ENCODE peak calls at places on chromosomes 16 and 17, in eight cellular contexts. Y is ovary, P is progenitor cell of endocrine pancreas, C is RWPE2, R is fibroblast of mammary gland, T is HFFc6, H is upper lobe of left lung, S is heart right ventricle. J is an unnamed sample.

GRCh38 chr16:84841787-84842300 is 22.1 kb downstream of the CRISPLD2 start:
- DNase-seq in Y (no peak), P (peak), C (no peak), R (no peak), T (no peak), H (peak), S (no peak), J (no peak)

GRCh38 chr16:85879975-85880831 is 18.8 kb upstream of the IRF8 start:
- DNase-seq in Y (no peak), P (no peak), C (no peak), R (no peak), T (no peak), H (no peak), S (no peak), J (peak)

GRCh38 chr16:7392206-7392605 is 59.6 kb downstream of the RBFOX1 start:
- DNase-seq in Y (no peak), P (no peak), C (no peak), R (no peak), T (no peak), H (no peak), S (no peak), J (no peak)

GRCh38 chr17:72719582-72720493 is 372.6 kb downstream of the SLC39A11 start:
- DNase-seq in Y (no peak), P (no peak), C (no peak), R (no peak), T (no peak), H (peak), S (no peak), J (no peak)

GRCh38 chr17:57810740-57811632 is 38.9 kb downstream of the MRPS23 start:
- DNase-seq in Y (peak), P (no peak), C (no peak), R (peak), T (no peak), H (no peak), S (peak), J (no peak)

GRCh38 chr16:54454616-54455015 is 168.0 kb upstream of the IRX3 start:
- DNase-seq in Y (no peak), P (no peak), C (no peak), R (no peak), T (no peak), H (no peak), S (no peak), J (no peak)

GRCh38 chr17:35557353-35557752 is 3.3 kb downstream of the SLFN14 start:
- DNase-seq in Y (no peak), P (no peak), C (no peak), R (no peak), T (no peak), H (no peak), S (no peak), J (no peak)

GRCh38 chr17:65542595-65542994 is 18.9 kb downstream of the AXIN2 start:
- DNase-seq in Y (no peak), P (no peak), C (no peak), R (no peak), T (no peak), H (no peak), S (no peak), J (no peak)

GRCh38 chr17:75238684-75239191 is 22.7 kb downstream of the GGA3 start:
- DNase-seq in Y (peak), P (peak), C (no peak), R (peak), T (peak), H (peak), S (peak), J (peak)

GRCh38 chr16:61726125-61726524 is 310.1 kb downstream of the CDH8 start:
- DNase-seq in Y (no peak), P (no peak), C (no peak), R (no peak), T (no peak), H (no peak), S (no peak), J (no peak)

GRCh38 chr17:12693640-12694039 is 27.9 kb downstream of the MYOCD start:
- DNase-seq in Y (no peak), P (no peak), C (no peak), R (peak), T (peak), H (no peak), S (no peak), J (no peak)

GRCh38 chr16:720507-720989 is 398 bp upstream of the ANTKMT start:
- DNase-seq in Y (no peak), P (no peak), C (no peak), R (peak), T (peak), H (no peak), S (peak), J (peak)

GRCh38 chr16:1300664-1301476 is 8.6 kb upstream of the UBE2I start:
- DNase-seq in Y (peak), P (peak), C (no peak), R (peak), T (peak), H (peak), S (peak), J (peak)

GRCh38 chr16:64321066-64321465 is 800.8 kb downstream of the CDH11 start:
- DNase-seq in Y (no peak), P (no peak), C (no peak), R (no peak), T (no peak), H (no peak), S (no peak), J (no peak)

GRCh38 chr17:82956146-82956725 is 116.4 kb upstream of the ZNF750 start:
- DNase-seq in Y (peak), P (no peak), C (no peak), R (no peak), T (no peak), H (peak), S (no peak), J (no peak)

GRCh38 chr17:63838586-63839184 is 3.8 kb downstream of the SMARCD2 start:
- DNase-seq in Y (peak), P (no peak), C (peak), R (peak), T (peak), H (peak), S (peak), J (no peak)

GRCh38 chr17:78459696-78460095 is 81.2 kb downstream of the PGS1 start:
- DNase-seq in Y (no peak), P (no peak), C (no peak), R (no peak), T (no peak), H (no peak), S (no peak), J (no peak)

GRCh38 chr16:29745853-29746345 is at the start of gene C16orf54:
- DNase-seq in Y (peak), P (no peak), C (no peak), R (no peak), T (no peak), H (peak), S (peak), J (peak)

GRCh38 chr16:49969356-49970030 is 55.5 kb upstream of the CNEP1R1 start:
- DNase-seq in Y (no peak), P (no peak), C (no peak), R (no peak), T (no peak), H (no peak), S (no peak), J (no peak)

GRCh38 chr17:30336369-30337171 is 2.7 kb upstream of the TMIGD1 start:
- DNase-seq in Y (no peak), P (no peak), C (no peak), R (peak), T (peak), H (peak), S (peak), J (peak)

GRCh38 chr17:71173963-71174362 is 946.9 kb upstream of the SOX9 start:
- DNase-seq in Y (no peak), P (no peak), C (no peak), R (no peak), T (no peak), H (no peak), S (no peak), J (no peak)

GRCh38 chr16:30382398-30383015 is at the start of gene SEPTIN1:
- DNase-seq in Y (no peak), P (no peak), C (no peak), R (no peak), T (no peak), H (no peak), S (no peak), J (peak)

GRCh38 chr17:17305282-17305801 is 2.2 kb downstream of the NT5M start:
- DNase-seq in Y (no peak), P (no peak), C (no peak), R (no peak), T (no peak), H (peak), S (no peak), J (peak)

GRCh38 chr16:21603920-21604319 is 4.5 kb downstream of the METTL9 start:
- DNase-seq in Y (no peak), P (no peak), C (no peak), R (peak), T (no peak), H (no peak), S (no peak), J (no peak)

GRCh38 chr16:81292936-81293335 is 21.8 kb upstream of the GAN start:
- DNase-seq in Y (no peak), P (no peak), C (no peak), R (no peak), T (no peak), H (no peak), S (no peak), J (no peak)

GRCh38 chr16:1105888-1106620 is 10.0 kb upstream of the C1QTNF8 start:
- DNase-seq in Y (peak), P (peak), C (no peak), R (peak), T (peak), H (peak), S (peak), J (peak)

GRCh38 chr16:48542020-48542473 is 67.9 kb downstream of the N4BP1 start:
- DNase-seq in Y (peak), P (no peak), C (no peak), R (peak), T (peak), H (peak), S (peak), J (peak)

GRCh38 chr17:7177954-7178477 is 1.2 kb downstream of the ASGR1 start:
- DNase-seq in Y (no peak), P (peak), C (no peak), R (peak), T (no peak), H (peak), S (peak), J (no peak)

GRCh38 chr17:27567563-27567859 is 63.5 kb upstream of the LGALS9 start:
- DNase-seq in Y (no peak), P (no peak), C (no peak), R (no peak), T (no peak), H (no peak), S (no peak), J (no peak)

GRCh38 chr17:44438634-44439033 is 49.2 kb upstream of the ITGA2B start:
- DNase-seq in Y (no peak), P (no peak), C (no peak), R (peak), T (no peak), H (peak), S (peak), J (peak)

GRCh38 chr17:51046527-51047384 is 73.9 kb downstream of the SPAG9 start:
- DNase-seq in Y (peak), P (peak), C (no peak), R (peak), T (peak), H (peak), S (peak), J (no peak)

GRCh38 chr16:87017388-87018012 is 299.7 kb downstream of the C16orf95 start:
- DNase-seq in Y (no peak), P (no peak), C (no peak), R (peak), T (peak), H (no peak), S (no peak), J (no peak)

GRCh38 chr17:35084987-35085386 is 21.5 kb upstream of the RFFL start:
- DNase-seq in Y (no peak), P (no peak), C (no peak), R (peak), T (peak), H (no peak), S (no peak), J (no peak)

GRCh38 chr17:40648326-40648968 is 829 bp upstream of the SMARCE1 start:
- DNase-seq in Y (no peak), P (no peak), C (no peak), R (peak), T (peak), H (no peak), S (no peak), J (peak)

GRCh38 chr17:48542956-48543853 is 1.7 kb downstream of the HOXB2 start:
- DNase-seq in Y (no peak), P (peak), C (no peak), R (no peak), T (no peak), H (no peak), S (peak), J (peak)

DNA sequence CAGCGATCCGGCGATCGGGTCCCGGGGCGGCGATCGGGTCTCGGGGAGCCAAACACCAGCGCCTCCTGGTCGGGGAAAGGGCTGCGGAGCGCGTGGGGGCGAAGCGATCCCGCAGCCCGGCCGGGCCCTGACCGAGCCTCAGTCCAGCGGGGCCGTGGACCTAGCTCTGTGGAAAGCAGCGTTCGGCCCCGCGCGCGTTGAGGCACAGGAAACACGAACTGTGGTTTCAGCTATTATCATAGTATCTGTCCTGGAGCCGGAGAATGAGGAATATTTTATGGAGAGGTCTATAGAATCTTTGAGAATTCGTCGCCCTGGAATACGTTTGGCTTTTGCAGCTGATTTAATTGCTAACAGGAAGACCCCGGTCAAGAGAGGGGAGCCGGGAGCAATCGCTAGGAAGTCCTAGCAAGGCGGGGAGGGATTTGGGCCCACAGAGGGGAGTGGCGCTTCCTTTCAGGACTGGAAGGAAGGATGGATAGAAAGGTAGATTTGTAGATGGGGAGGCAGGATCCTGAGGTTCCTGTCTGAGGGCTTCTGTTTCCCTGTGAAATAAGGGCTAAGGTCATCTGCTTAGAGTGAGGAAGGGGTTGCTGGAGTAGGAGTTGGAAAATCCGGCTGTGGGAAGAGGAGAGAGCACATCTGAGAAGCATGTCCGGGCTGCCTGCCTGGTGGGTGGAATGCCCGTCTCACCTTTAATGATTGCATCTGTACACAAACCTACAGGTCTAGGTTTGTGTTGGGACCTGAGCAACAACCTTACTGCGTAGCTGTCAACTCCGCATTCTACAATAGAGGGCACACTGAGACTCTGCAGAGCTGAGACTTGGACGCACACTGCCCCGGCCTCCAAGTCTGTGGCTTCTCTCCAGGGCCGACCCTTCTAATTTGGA is 770 bp downstream of the CCNF start:
- DNase-seq in Y (no peak), P (no peak), C (no peak), R (no peak), T (no peak), H (no peak), S (no peak), J (peak)
- TF ChIP-seq CTCF in Y (no peak), P (peak), C (peak), R (peak), T (no peak), H (no peak), S (no peak), J (peak)

GRCh38 chr16:16166085-16166484 is 57.2 kb downstream of the ABCC6 start:
- DNase-seq in Y (no peak), P (no peak), C (no peak), R (no peak), T (no peak), H (no peak), S (no peak), J (no peak)

GRCh38 chr16:16166952-16167351 is 56.3 kb downstream of the ABCC6 start:
- DNase-seq in Y (no peak), P (no peak), C (no peak), R (no peak), T (no peak), H (no peak), S (no peak), J (no peak)

GRCh38 chr16:16171332-16171919 is 51.9 kb downstream of the ABCC6 start:
- DNase-seq in Y (no peak), P (no peak), C (no peak), R (no peak), T (no peak), H (no peak), S (no peak), J (no peak)

GRCh38 chr16:16169615-16170014 is 53.7 kb downstream of the ABCC6 start:
- DNase-seq in Y (no peak), P (no peak), C (no peak), R (no peak), T (no peak), H (no peak), S (no peak), J (no peak)

GRCh38 chr16:16167927-16168326 is 55.4 kb downstream of the ABCC6 start:
- DNase-seq in Y (no peak), P (no peak), C (no peak), R (no peak), T (no peak), H (no peak), S (no peak), J (no peak)
- TF ChIP-seq CTCF in Y (no peak), P (no peak), C (no peak), R (no peak), T (no peak), H (no peak), S (no peak), J (no peak)

GRCh38 chr16:27980076-27980775 is 83.3 kb downstream of the GSG1L start:
- DNase-seq in Y (no peak), P (no peak), C (no peak), R (no peak), T (no peak), H (no peak), S (no peak), J (no peak)

GRCh38 chr16:27978876-27979275 is 84.6 kb downstream of the GSG1L start:
- DNase-seq in Y (no peak), P (no peak), C (no peak), R (no peak), T (no peak), H (no peak), S (no peak), J (no peak)

GRCh38 chr16:27982184-27982583 is 81.3 kb downstream of the GSG1L start:
- DNase-seq in Y (no peak), P (no peak), C (no peak), R (no peak), T (no peak), H (no peak), S (no peak), J (no peak)

GRCh38 chr16:27983244-27983643 is 80.3 kb downstream of the GSG1L start:
- DNase-seq in Y (no peak), P (no peak), C (no peak), R (no peak), T (no peak), H (no peak), S (no peak), J (no peak)

GRCh38 chr16:27980919-27981670 is 82.4 kb downstream of the GSG1L start:
- DNase-seq in Y (no peak), P (no peak), C (no peak), R (no peak), T (no peak), H (no peak), S (no peak), J (no peak)
- TF ChIP-seq CTCF in Y (no peak), P (no peak), C (no peak), R (no peak), T (no peak), H (no peak), S (no peak), J (no peak)

GRCh38 chr16:8621572-8622314 is at the start of gene METTL22:
- DNase-seq in Y (peak), P (peak), C (peak), R (peak), T (peak), H (peak), S (peak), J (peak)
- TF ChIP-seq CTCF in Y (no peak), P (no peak), C (no peak), R (no peak), T (no peak), H (no peak), S (no peak), J (no peak)

DNA sequence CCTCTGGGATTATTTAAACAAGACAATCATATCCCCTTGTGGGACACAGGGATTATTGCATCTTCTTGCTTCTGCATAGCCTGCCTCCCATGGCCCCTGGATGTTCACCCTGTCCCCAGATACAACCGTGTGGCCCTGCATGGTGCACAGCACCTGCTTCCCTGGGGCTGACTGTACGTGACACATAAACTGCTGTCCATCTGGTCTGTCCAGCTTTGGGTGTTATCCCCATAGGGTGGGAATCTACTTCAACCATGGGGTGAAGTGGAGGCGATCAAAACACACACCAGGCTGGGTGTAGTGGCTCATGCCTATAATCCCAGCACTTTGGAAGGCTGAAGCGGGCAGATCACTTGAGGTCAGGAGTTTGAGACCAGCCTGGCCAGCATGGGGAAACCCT is 138.8 kb downstream of the XYLT1 start:
- DNase-seq in Y (no peak), P (no peak), C (no peak), R (no peak), T (no peak), H (no peak), S (no peak), J (no peak)
- TF ChIP-seq CTCF in Y (no peak), P (no peak), C (peak), R (no peak), T (no peak), H (no peak), S (no peak), J (no peak)

J was measured in GM13976.